ENCODE peak calls at places on chromosomes 13 and 19, in ten cellular contexts. D, O, A, G, Q, P, T, R, M and E are unnamed samples.

GRCh38 chr13:41284512-41285288 is 21.3 kb upstream of the MTRF1 start:
- DNase-seq in D (no peak), O (peak; percentile 60), A (peak; percentile 35), G (no peak), Q (no peak), P (no peak), T (no peak), R (no peak), M (peak; percentile 88), E (no peak)

GRCh38 chr19:6249296-6249695 is 30.5 kb downstream of the MLLT1 start:
- DNase-seq in D (no peak), O (no peak), A (no peak), G (no peak), Q (no peak), P (no peak), T (no peak), R (peak; percentile 50), M (peak; percentile 49), E (no peak)

GRCh38 chr13:109949395-109949794 is 163.0 kb upstream of the IRS2 start:
- DNase-seq in D (no peak), O (no peak), A (no peak), G (no peak), Q (no peak), P (no peak), T (no peak), R (no peak), M (peak; percentile 23), E (no peak)

GRCh38 chr13:112777637-112778406 is 88.0 kb downstream of the ATP11A start:
- DNase-seq in D (no peak), O (no peak), A (peak; percentile 9), G (no peak), Q (no peak), P (peak; percentile 42), T (no peak), R (no peak), M (no peak), E (peak; percentile 13)

GRCh38 chr19:51931921-51932320 is 4.6 kb downstream of the ZNF613 start:
- DNase-seq in D (no peak), O (no peak), A (no peak), G (no peak), Q (no peak), P (no peak), T (no peak), R (no peak), M (no peak), E (no peak)

GRCh38 chr13:49248433-49249002 is 793 bp downstream of the CDADC1 start:
- DNase-seq in D (peak; percentile 5), O (peak; percentile 3), A (no peak), G (no peak), Q (no peak), P (no peak), T (no peak), R (no peak), M (peak; percentile 29), E (no peak)

GRCh38 chr13:52846567-52847321 is 1.7 kb downstream of the PCDH8 start:
- DNase-seq in D (no peak), O (no peak), A (no peak), G (peak; percentile 83), Q (peak; percentile 42), P (no peak), T (peak; percentile 48), R (peak; percentile 53), M (peak; percentile 2), E (no peak)

GRCh38 chr13:99307247-99307646 is at the start of gene GPR183:
- DNase-seq in D (peak; percentile 50), O (no peak), A (no peak), G (no peak), Q (no peak), P (no peak), T (no peak), R (no peak), M (peak; percentile 43), E (no peak)

GRCh38 chr19:28934626-28935025 is 278.3 kb downstream of the UQCRFS1 start:
- DNase-seq in D (no peak), O (no peak), A (no peak), G (no peak), Q (no peak), P (no peak), T (no peak), R (no peak), M (peak; percentile 40), E (no peak)

GRCh38 chr13:113976711-113977684 is 3.1 kb upstream of the C13orf46 start:
- DNase-seq in D (no peak), O (peak; percentile 11), A (no peak), G (no peak), Q (no peak), P (peak; percentile 42), T (no peak), R (peak; percentile 34), M (peak; percentile 68), E (no peak)

GRCh38 chr13:48496796-48497195 is 36.1 kb downstream of the RCBTB2 start:
- DNase-seq in D (no peak), O (no peak), A (no peak), G (no peak), Q (no peak), P (no peak), T (no peak), R (no peak), M (no peak), E (no peak)

GRCh38 chr19:39171479-39172465 is 25.0 kb upstream of the NCCRP1 start:
- DNase-seq in D (no peak), O (no peak), A (no peak), G (no peak), Q (no peak), P (no peak), T (no peak), R (no peak), M (no peak), E (no peak)

GRCh38 chr13:39913928-39914327 is 258.5 kb downstream of the COG6 start:
- DNase-seq in D (no peak), O (no peak), A (no peak), G (peak; percentile 26), Q (no peak), P (no peak), T (peak; percentile 68), R (no peak), M (no peak), E (no peak)

GRCh38 chr19:16514383-16515019 is 18.3 kb downstream of the C19orf44 start:
- DNase-seq in D (no peak), O (no peak), A (no peak), G (no peak), Q (no peak), P (no peak), T (no peak), R (no peak), M (no peak), E (no peak)

GRCh38 chr13:107031691-107032090 is 463.8 kb upstream of the ARGLU1 start:
- DNase-seq in D (no peak), O (no peak), A (no peak), G (no peak), Q (no peak), P (no peak), T (no peak), R (no peak), M (no peak), E (no peak)

GRCh38 chr19:41734585-41734984 is 20.7 kb upstream of the CEACAM6 start:
- DNase-seq in D (no peak), O (no peak), A (peak; percentile 68), G (no peak), Q (no peak), P (no peak), T (no peak), R (no peak), M (no peak), E (no peak)

GRCh38 chr13:30448441-30448840 is 17.3 kb downstream of the HMGB1 start:
- DNase-seq in D (no peak), O (no peak), A (no peak), G (no peak), Q (no peak), P (no peak), T (no peak), R (no peak), M (no peak), E (no peak)
- H3K4me1 ChIP-seq in D (peaks cover 6% of the 10 kb centered on the region), O (no peaks in the 10 kb centered on the region), A (peaks cover 17% of the 10 kb centered on the region), G (no peaks in the 10 kb centered on the region), Q (peaks cover 17% of the 10 kb centered on the region), P (no peaks in the 10 kb centered on the region), T (no peaks in the 10 kb centered on the region), R (no peaks in the 10 kb centered on the region), M (peaks cover 7% of the 10 kb centered on the region), E (no peaks in the 10 kb centered on the region)

DNA sequence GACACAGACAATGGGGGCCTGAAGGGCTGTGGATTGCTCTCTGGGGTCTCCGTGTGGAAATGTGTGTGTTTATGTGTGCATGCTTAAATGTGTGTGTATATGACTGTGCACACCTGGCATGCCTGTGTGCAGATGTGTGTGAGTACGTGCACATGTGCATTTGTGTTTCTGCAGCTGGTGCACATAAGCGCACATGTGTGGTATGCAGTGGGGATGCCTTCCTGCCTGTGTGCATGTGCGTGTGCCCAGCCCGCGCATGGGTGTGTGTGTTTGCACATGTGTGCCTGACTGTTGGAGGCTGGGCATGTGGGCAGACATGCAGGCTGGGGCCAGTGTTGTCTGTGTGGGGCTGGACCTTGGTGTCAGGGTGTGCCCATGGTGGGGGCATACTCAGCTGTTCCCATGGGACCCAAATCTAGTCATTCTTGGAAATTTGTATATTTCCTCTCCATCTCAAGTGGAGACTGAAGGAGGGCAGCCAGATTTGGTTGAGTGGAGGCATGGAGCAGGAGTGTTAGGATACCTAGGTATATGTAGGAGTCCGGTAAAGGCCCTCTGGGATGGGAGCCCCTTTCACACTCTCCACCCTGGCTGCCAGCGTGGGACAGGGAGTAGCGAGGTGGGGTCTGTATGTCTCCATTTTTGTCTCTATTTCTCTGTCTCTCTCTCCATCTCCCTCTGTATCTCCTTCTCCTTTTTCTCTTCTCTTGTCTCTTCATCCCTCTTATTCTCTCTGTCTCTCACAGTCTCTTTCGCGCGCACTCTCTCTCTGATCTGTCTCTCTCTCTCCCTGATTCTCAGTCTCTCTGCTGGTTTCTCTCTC is 50.0 kb downstream of the CELF5 start:
- DNase-seq in D (no peak), O (no peak), A (no peak), G (no peak), Q (no peak), P (no peak), T (no peak), R (no peak), M (no peak), E (no peak)
- H3K4me3 ChIP-seq in D (no peak overlapping the region), O (peak overlapping the region; percentile 61), A (no peak overlapping the region), G (no peak overlapping the region), Q (no peak overlapping the region), P (no peak overlapping the region), T (no peak overlapping the region), R (no peak overlapping the region), M (no peak overlapping the region), E (no peak overlapping the region)

GRCh38 chr19:44741841-44742352 is 6.6 kb upstream of the BCL3 start:
- DNase-seq in D (peak; percentile 90), O (peak; percentile 97), A (peak; percentile 98), G (peak; percentile 97), Q (peak; percentile 97), P (peak; percentile 99), T (peak; percentile 98), R (peak; percentile 98), M (peak; percentile 100), E (peak; percentile 99)
- TF ChIP-seq POLR2A in D (no peak), O (peak; percentile 39), A (no peak), G (no peak), Q (peak; percentile 50), P (peak; percentile 60), T (no peak), R (no peak), M (peak; percentile 75), E (peak; percentile 26)

GRCh38 chr19:8481191-8481590 is 21.2 kb downstream of the PRAM1 start:
- DNase-seq in D (no peak), O (no peak), A (no peak), G (no peak), Q (no peak), P (no peak), T (no peak), R (peak; percentile 36), M (no peak), E (no peak)
- H3K4me1 ChIP-seq in D (peaks cover 12% of the 10 kb centered on the region), O (no peaks in the 10 kb centered on the region), A (peaks cover 82% of the 10 kb centered on the region), G (peaks cover 6% of the 10 kb centered on the region), Q (peaks cover 64% of the 10 kb centered on the region), P (no peaks in the 10 kb centered on the region), T (no peaks in the 10 kb centered on the region), R (peaks cover 4% of the 10 kb centered on the region), M (peaks cover 5% of the 10 kb centered on the region), E (no peaks in the 10 kb centered on the region)